ENCODE peak calls at places on chromosome 14, in seven cellular contexts. One of them, this sample, is unnamed.

GRCh38 chr14:73888971-73889370 is 2.3 kb downstream of the ZNF410 start:
- DNase-seq in upper lobe of left lung: no peak
- DNase-seq in H1: no peak
- DNase-seq in HepG2: no peak
- DNase-seq in endothelial cell of umbilical vein: no peak
- DNase-seq in stomach: no peak
- DNase-seq in breast epithelium: no peak
- DNase-seq in this sample: no peak

GRCh38 chr14:93234798-93235197 is 27.7 kb downstream of the UBR7 start:
- DNase-seq in upper lobe of left lung: no peak
- DNase-seq in H1: no peak
- DNase-seq in HepG2: no peak
- DNase-seq in endothelial cell of umbilical vein: no peak
- DNase-seq in stomach: no peak
- DNase-seq in breast epithelium: no peak
- DNase-seq in this sample: no peak

GRCh38 chr14:89813485-89814080 is 140.9 kb downstream of the EFCAB11 start:
- DNase-seq in upper lobe of left lung: peak; percentile 20
- DNase-seq in H1: no peak
- DNase-seq in HepG2: no peak
- DNase-seq in endothelial cell of umbilical vein: no peak
- DNase-seq in stomach: no peak
- DNase-seq in breast epithelium: no peak
- DNase-seq in this sample: no peak

GRCh38 chr14:22039938-22040780 is 366.5 kb upstream of the OR4E1 start:
- DNase-seq in upper lobe of left lung: no peak
- DNase-seq in H1: no peak
- DNase-seq in HepG2: peak; percentile 26
- DNase-seq in endothelial cell of umbilical vein: peak; percentile 32
- DNase-seq in stomach: no peak
- DNase-seq in breast epithelium: no peak
- DNase-seq in this sample: no peak

GRCh38 chr14:71515520-71515919 is 416.7 kb upstream of the RGS6 start:
- DNase-seq in upper lobe of left lung: no peak
- DNase-seq in H1: no peak
- DNase-seq in HepG2: no peak
- DNase-seq in endothelial cell of umbilical vein: no peak
- DNase-seq in stomach: no peak
- DNase-seq in breast epithelium: no peak
- DNase-seq in this sample: no peak

GRCh38 chr14:73428354-73428824 is 30.0 kb downstream of the NUMB start:
- DNase-seq in upper lobe of left lung: no peak
- DNase-seq in H1: no peak
- DNase-seq in HepG2: peak; percentile 72
- DNase-seq in endothelial cell of umbilical vein: peak; percentile 32
- DNase-seq in stomach: peak; percentile 32
- DNase-seq in breast epithelium: no peak
- DNase-seq in this sample: no peak

GRCh38 chr14:27050195-27050594 is 452.4 kb upstream of the NOVA1 start:
- DNase-seq in upper lobe of left lung: no peak
- DNase-seq in H1: no peak
- DNase-seq in HepG2: no peak
- DNase-seq in endothelial cell of umbilical vein: no peak
- DNase-seq in stomach: no peak
- DNase-seq in breast epithelium: no peak
- DNase-seq in this sample: no peak

GRCh38 chr14:92475451-92476187 is 38.0 kb upstream of the RIN3 start:
- DNase-seq in upper lobe of left lung: no peak
- DNase-seq in H1: peak; percentile 14
- DNase-seq in HepG2: peak; percentile 41
- DNase-seq in endothelial cell of umbilical vein: peak; percentile 52
- DNase-seq in stomach: no peak
- DNase-seq in breast epithelium: peak; percentile 46
- DNase-seq in this sample: no peak

GRCh38 chr14:52342849-52343606 is 28.9 kb downstream of the PTGER2 start:
- DNase-seq in upper lobe of left lung: no peak
- DNase-seq in H1: no peak
- DNase-seq in HepG2: no peak
- DNase-seq in endothelial cell of umbilical vein: no peak
- DNase-seq in stomach: no peak
- DNase-seq in breast epithelium: no peak
- DNase-seq in this sample: no peak

GRCh38 chr14:105854600-105855245 is 328.3 kb downstream of the TMEM121 start:
- DNase-seq in upper lobe of left lung: peak; percentile 66
- DNase-seq in H1: no peak
- DNase-seq in HepG2: no peak
- DNase-seq in endothelial cell of umbilical vein: no peak
- DNase-seq in stomach: no peak
- DNase-seq in breast epithelium: no peak
- DNase-seq in this sample: no peak

GRCh38 chr14:65370890-65371289 is 41.6 kb upstream of the FUT8 start:
- DNase-seq in upper lobe of left lung: no peak
- DNase-seq in H1: no peak
- DNase-seq in HepG2: no peak
- DNase-seq in endothelial cell of umbilical vein: no peak
- DNase-seq in stomach: no peak
- DNase-seq in breast epithelium: no peak
- DNase-seq in this sample: no peak

GRCh38 chr14:26839481-26839880 is 241.6 kb upstream of the NOVA1 start:
- DNase-seq in upper lobe of left lung: no peak
- DNase-seq in H1: no peak
- DNase-seq in HepG2: no peak
- DNase-seq in endothelial cell of umbilical vein: no peak
- DNase-seq in stomach: no peak
- DNase-seq in breast epithelium: no peak
- DNase-seq in this sample: no peak

GRCh38 chr14:61564623-61565091 is 130.7 kb upstream of the HIF1A start:
- DNase-seq in upper lobe of left lung: no peak
- DNase-seq in H1: no peak
- DNase-seq in HepG2: peak; percentile 44
- DNase-seq in endothelial cell of umbilical vein: peak; percentile 70
- DNase-seq in stomach: no peak
- DNase-seq in breast epithelium: no peak
- DNase-seq in this sample: no peak

GRCh38 chr14:91159182-91159581 is 45.3 kb downstream of the DGLUCY start:
- DNase-seq in upper lobe of left lung: no peak
- DNase-seq in H1: no peak
- DNase-seq in HepG2: no peak
- DNase-seq in endothelial cell of umbilical vein: no peak
- DNase-seq in stomach: no peak
- DNase-seq in breast epithelium: no peak
- DNase-seq in this sample: no peak

GRCh38 chr14:102362084-102362483 is 606 bp downstream of the CINP start:
- DNase-seq in upper lobe of left lung: no peak
- DNase-seq in H1: no peak
- DNase-seq in HepG2: no peak
- DNase-seq in endothelial cell of umbilical vein: no peak
- DNase-seq in stomach: no peak
- DNase-seq in breast epithelium: no peak
- DNase-seq in this sample: no peak

GRCh38 chr14:65478596-65478995 is 66.1 kb downstream of the FUT8 start:
- DNase-seq in upper lobe of left lung: no peak
- DNase-seq in H1: no peak
- DNase-seq in HepG2: no peak
- DNase-seq in endothelial cell of umbilical vein: peak; percentile 64
- DNase-seq in stomach: no peak
- DNase-seq in breast epithelium: no peak
- DNase-seq in this sample: no peak

GRCh38 chr14:94138256-94138655 is 8.9 kb upstream of the IFI27L2 start:
- DNase-seq in upper lobe of left lung: no peak
- DNase-seq in H1: peak; percentile 19
- DNase-seq in HepG2: no peak
- DNase-seq in endothelial cell of umbilical vein: no peak
- DNase-seq in stomach: no peak
- DNase-seq in breast epithelium: no peak
- DNase-seq in this sample: no peak

GRCh38 chr14:101781240-101782061 is 19.9 kb downstream of the PPP2R5C start:
- DNase-seq in upper lobe of left lung: peak; percentile 87
- DNase-seq in H1: peak; percentile 58
- DNase-seq in HepG2: no peak
- DNase-seq in endothelial cell of umbilical vein: no peak
- DNase-seq in stomach: no peak
- DNase-seq in breast epithelium: no peak
- DNase-seq in this sample: no peak

GRCh38 chr14:105487449-105487985 is 831 bp downstream of the CRIP1 start:
- DNase-seq in upper lobe of left lung: peak; percentile 94
- DNase-seq in H1: peak; percentile 52
- DNase-seq in HepG2: no peak
- DNase-seq in endothelial cell of umbilical vein: no peak
- DNase-seq in stomach: peak; percentile 62
- DNase-seq in breast epithelium: no peak
- DNase-seq in this sample: no peak

GRCh38 chr14:105841022-105842009 is 314.9 kb downstream of the TMEM121 start:
- DNase-seq in upper lobe of left lung: peak; percentile 69
- DNase-seq in H1: no peak
- DNase-seq in HepG2: no peak
- DNase-seq in endothelial cell of umbilical vein: no peak
- DNase-seq in stomach: no peak
- DNase-seq in breast epithelium: no peak
- DNase-seq in this sample: no peak

GRCh38 chr14:74014299-74014698 is 4.8 kb downstream of the ENTPD5 start:
- DNase-seq in upper lobe of left lung: no peak
- DNase-seq in H1: no peak
- DNase-seq in HepG2: peak; percentile 63
- DNase-seq in endothelial cell of umbilical vein: no peak
- DNase-seq in stomach: no peak
- DNase-seq in breast epithelium: no peak
- DNase-seq in this sample: no peak

GRCh38 chr14:104066279-104066678 is 19.2 kb upstream of the ASPG start:
- DNase-seq in upper lobe of left lung: no peak
- DNase-seq in H1: no peak
- DNase-seq in HepG2: no peak
- DNase-seq in endothelial cell of umbilical vein: no peak
- DNase-seq in stomach: no peak
- DNase-seq in breast epithelium: no peak
- DNase-seq in this sample: no peak

GRCh38 chr14:58198086-58198485 is 1.9 kb upstream of the ACTR10 start:
- DNase-seq in upper lobe of left lung: no peak
- DNase-seq in H1: no peak
- DNase-seq in HepG2: no peak
- DNase-seq in endothelial cell of umbilical vein: no peak
- DNase-seq in stomach: no peak
- DNase-seq in breast epithelium: no peak
- DNase-seq in this sample: no peak
- TF ChIP-seq POLR2A in upper lobe of left lung: no peak
- TF ChIP-seq POLR2A in H1: no peak
- TF ChIP-seq POLR2A in HepG2: no peak
- TF ChIP-seq POLR2A in endothelial cell of umbilical vein: no peak
- TF ChIP-seq POLR2A in stomach: no peak
- TF ChIP-seq POLR2A in breast epithelium: no peak
- TF ChIP-seq POLR2A in this sample: no peak

GRCh38 chr14:33542338-33543290 is 408.3 kb downstream of the EGLN3 start:
- DNase-seq in upper lobe of left lung: no peak
- DNase-seq in H1: no peak
- DNase-seq in HepG2: no peak
- DNase-seq in endothelial cell of umbilical vein: peak; percentile 41
- DNase-seq in stomach: no peak
- DNase-seq in breast epithelium: no peak
- DNase-seq in this sample: no peak
- TF ChIP-seq POLR2AphosphoS5 in upper lobe of left lung: no peak
- TF ChIP-seq POLR2AphosphoS5 in H1: no peak
- TF ChIP-seq POLR2AphosphoS5 in HepG2: no peak
- TF ChIP-seq POLR2AphosphoS5 in endothelial cell of umbilical vein: no peak
- TF ChIP-seq POLR2AphosphoS5 in stomach: no peak
- TF ChIP-seq POLR2AphosphoS5 in breast epithelium: no peak
- TF ChIP-seq POLR2AphosphoS5 in this sample: no peak

GRCh38 chr14:36207500-36207899 is 31.0 kb upstream of the PTCSC3 start:
- DNase-seq in upper lobe of left lung: no peak
- DNase-seq in H1: no peak
- DNase-seq in HepG2: peak; percentile 35
- DNase-seq in endothelial cell of umbilical vein: no peak
- DNase-seq in stomach: no peak
- DNase-seq in breast epithelium: no peak
- DNase-seq in this sample: no peak

GRCh38 chr14:36208690-36209278 is 32.3 kb upstream of the PTCSC3 start:
- DNase-seq in upper lobe of left lung: no peak
- DNase-seq in H1: no peak
- DNase-seq in HepG2: peak; percentile 99
- DNase-seq in endothelial cell of umbilical vein: no peak
- DNase-seq in stomach: peak; percentile 38
- DNase-seq in breast epithelium: no peak
- DNase-seq in this sample: peak; percentile 33

GRCh38 chr14:36204674-36205073 is 28.2 kb upstream of the PTCSC3 start:
- DNase-seq in upper lobe of left lung: no peak
- DNase-seq in H1: no peak
- DNase-seq in HepG2: no peak
- DNase-seq in endothelial cell of umbilical vein: no peak
- DNase-seq in stomach: no peak
- DNase-seq in breast epithelium: no peak
- DNase-seq in this sample: no peak
- TF ChIP-seq POLR2A in upper lobe of left lung: no peak
- TF ChIP-seq POLR2A in H1: no peak
- TF ChIP-seq POLR2A in HepG2: no peak
- TF ChIP-seq POLR2A in endothelial cell of umbilical vein: no peak
- TF ChIP-seq POLR2A in stomach: no peak
- TF ChIP-seq POLR2A in breast epithelium: no peak
- TF ChIP-seq POLR2A in this sample: no peak

GRCh38 chr14:75133597-75133996 is 6.7 kb upstream of the NEK9 start:
- DNase-seq in upper lobe of left lung: no peak
- DNase-seq in H1: no peak
- DNase-seq in HepG2: no peak
- DNase-seq in endothelial cell of umbilical vein: no peak
- DNase-seq in stomach: no peak
- DNase-seq in breast epithelium: no peak
- DNase-seq in this sample: no peak

GRCh38 chr14:75138492-75138891 is 11.6 kb upstream of the NEK9 start:
- DNase-seq in upper lobe of left lung: no peak
- DNase-seq in H1: no peak
- DNase-seq in HepG2: no peak
- DNase-seq in endothelial cell of umbilical vein: no peak
- DNase-seq in stomach: no peak
- DNase-seq in breast epithelium: no peak
- DNase-seq in this sample: no peak

GRCh38 chr14:75139185-75139584 is 12.3 kb upstream of the NEK9 start:
- DNase-seq in upper lobe of left lung: no peak
- DNase-seq in H1: no peak
- DNase-seq in HepG2: no peak
- DNase-seq in endothelial cell of umbilical vein: no peak
- DNase-seq in stomach: no peak
- DNase-seq in breast epithelium: no peak
- DNase-seq in this sample: no peak

GRCh38 chr14:75132374-75133086 is 5.7 kb upstream of the NEK9 start:
- DNase-seq in upper lobe of left lung: no peak
- DNase-seq in H1: peak; percentile 66
- DNase-seq in HepG2: peak; percentile 69
- DNase-seq in endothelial cell of umbilical vein: peak; percentile 81
- DNase-seq in stomach: no peak
- DNase-seq in breast epithelium: peak; percentile 51
- DNase-seq in this sample: peak; percentile 76

DNA sequence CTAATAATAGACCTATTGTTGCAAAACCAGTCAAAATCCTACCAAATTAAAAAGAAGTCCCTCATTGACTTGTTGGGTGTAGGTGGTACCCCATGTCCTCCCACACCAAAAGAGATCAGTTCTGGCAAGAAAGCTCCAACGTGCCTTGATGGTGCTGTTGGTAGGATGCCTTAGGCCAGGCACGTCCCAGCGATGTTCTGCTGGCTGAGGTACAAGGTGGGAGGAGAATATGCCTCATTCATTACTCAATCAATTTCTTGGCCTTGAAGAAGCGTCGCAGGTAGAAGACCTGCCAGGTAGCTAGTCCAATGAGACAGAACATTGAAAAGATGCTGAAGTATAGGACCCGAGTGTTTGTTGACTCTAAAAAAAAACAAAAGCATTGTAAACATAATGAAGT is 7.8 kb upstream of the NEK9 start:
- DNase-seq in upper lobe of left lung: no peak
- DNase-seq in H1: no peak
- DNase-seq in HepG2: no peak
- DNase-seq in endothelial cell of umbilical vein: no peak
- DNase-seq in stomach: no peak
- DNase-seq in breast epithelium: no peak
- DNase-seq in this sample: no peak
- TF ChIP-seq POLR2AphosphoS5 in upper lobe of left lung: no peak
- TF ChIP-seq POLR2AphosphoS5 in H1: no peak
- TF ChIP-seq POLR2AphosphoS5 in HepG2: no peak
- TF ChIP-seq POLR2AphosphoS5 in endothelial cell of umbilical vein: no peak
- TF ChIP-seq POLR2AphosphoS5 in stomach: no peak
- TF ChIP-seq POLR2AphosphoS5 in breast epithelium: no peak
- TF ChIP-seq POLR2AphosphoS5 in this sample: no peak